ENCODE peak calls at places on chromosomes 1 and 21, in four cellular contexts. One of them, this sample, is unnamed.

GRCh38 chr1:234139966-234140365 is 233.3 kb upstream of the COA6 start:
- DNase-seq in Panc1: peak; percentile 93
- DNase-seq in Daoy: peak; percentile 76
- DNase-seq in EL: peak; percentile 94
- DNase-seq in this sample: peak; percentile 88

GRCh38 chr1:3101127-3101939 is 32.3 kb downstream of the PRDM16 start:
- DNase-seq in EL: no peak
- DNase-seq in Daoy: peak; percentile 34
- DNase-seq in Panc1: no peak
- DNase-seq in this sample: no peak

GRCh38 chr1:3743421-3743820 is 8.8 kb upstream of the CCDC27 start:
- DNase-seq in EL: no peak
- DNase-seq in Panc1: no peak
- DNase-seq in Daoy: no peak
- DNase-seq in this sample: no peak

GRCh38 chr21:45640001-45640887 is 3.3 kb upstream of the PCBP3 start:
- DNase-seq in Daoy: no peak
- DNase-seq in Panc1: no peak
- DNase-seq in EL: no peak
- DNase-seq in this sample: no peak

GRCh38 chr21:26115346-26115745 is 55.2 kb downstream of the APP start:
- DNase-seq in Panc1: no peak
- DNase-seq in Daoy: peak; percentile 27
- DNase-seq in EL: no peak
- DNase-seq in this sample: no peak

GRCh38 chr1:230356869-230357778 is 69.0 kb downstream of the PGBD5 start:
- DNase-seq in EL: no peak
- DNase-seq in Panc1: no peak
- DNase-seq in Daoy: no peak
- DNase-seq in this sample: no peak

GRCh38 chr1:244628719-244629299 is 24.1 kb upstream of the DESI2 start:
- DNase-seq in EL: peak; percentile 2
- DNase-seq in Daoy: no peak
- DNase-seq in Panc1: no peak
- DNase-seq in this sample: no peak

GRCh38 chr1:212899845-212900244 is 41.8 kb downstream of the FLVCR1 start:
- DNase-seq in Daoy: no peak
- DNase-seq in EL: no peak
- DNase-seq in Panc1: no peak
- DNase-seq in this sample: no peak

GRCh38 chr1:147640553-147641165 is 29.7 kb downstream of the ACP6 start:
- DNase-seq in EL: peak; percentile 85
- DNase-seq in Panc1: peak; percentile 32
- DNase-seq in Daoy: peak; percentile 88
- DNase-seq in this sample: peak; percentile 77

GRCh38 chr1:225882008-225882698 is at the start of gene TMEM63A:
- DNase-seq in Daoy: peak; percentile 88
- DNase-seq in EL: peak; percentile 86
- DNase-seq in Panc1: no peak
- DNase-seq in this sample: peak; percentile 87

GRCh38 chr21:36437745-36438128 is 42.2 kb downstream of the CLDN14 start:
- DNase-seq in EL: peak; percentile 83
- DNase-seq in Daoy: peak; percentile 93
- DNase-seq in Panc1: no peak
- DNase-seq in this sample: peak; percentile 77

GRCh38 chr1:20604678-20605077 is 15.8 kb downstream of the CDA start:
- DNase-seq in Panc1: no peak
- DNase-seq in Daoy: peak; percentile 55
- DNase-seq in EL: peak; percentile 74
- DNase-seq in this sample: peak; percentile 48

GRCh38 chr1:197467881-197468280 is 199.8 kb downstream of the CRB1 start:
- DNase-seq in EL: peak; percentile 44
- DNase-seq in Panc1: no peak
- DNase-seq in Daoy: peak; percentile 23
- DNase-seq in this sample: peak; percentile 15

GRCh38 chr1:27599605-27600499 is 4.1 kb downstream of the AHDC1 start:
- DNase-seq in Panc1: no peak
- DNase-seq in Daoy: no peak
- DNase-seq in EL: no peak
- DNase-seq in this sample: no peak

This sample was measured in MG63.